ENCODE peak calls at places on chromosomes 1 and 21, in seven cellular contexts. S is OCI-LY7, Z is PC-9, Y is cardiac fibroblast, D is HL-60, G is AG09309, I is BJ. X is an unnamed sample.
A peak's percentile ranks its signal among the peaks of the same experiment; 100 is the strongest.

GRCh38 chr1:117147856-117148588 is 26.5 kb upstream of the TRIM45 start:
- DNase-seq in S (no peak), Z (peak; percentile 96), Y (peak; percentile 49), D (no peak), G (peak; percentile 62), I (peak; percentile 66), X (no peak)

GRCh38 chr1:108108119-108108518 is 92.0 kb downstream of the SLC25A24 start:
- DNase-seq in S (no peak), Z (no peak), Y (no peak), D (no peak), G (no peak), I (no peak), X (no peak)

GRCh38 chr1:118154220-118154619 is 30.8 kb downstream of the SPAG17 start:
- DNase-seq in S (no peak), Z (no peak), Y (peak; percentile 21), D (no peak), G (no peak), I (no peak), X (no peak)

GRCh38 chr1:219339466-219339865 is 165.8 kb downstream of the LYPLAL1 start:
- DNase-seq in S (no peak), Z (no peak), Y (peak; percentile 16), D (no peak), G (no peak), I (no peak), X (no peak)

GRCh38 chr1:229557913-229558414 is 543 bp downstream of the ABCB10 start:
- DNase-seq in S (peak; percentile 79), Z (no peak), Y (peak; percentile 28), D (peak; percentile 44), G (no peak), I (no peak), X (no peak)

GRCh38 chr1:27527223-27527856 is 37.4 kb upstream of the WASF2 start:
- DNase-seq in S (peak; percentile 97), Z (no peak), Y (peak; percentile 62), D (peak; percentile 41), G (no peak), I (no peak), X (no peak)

GRCh38 chr1:174217248-174217647 is 57.9 kb downstream of the RABGAP1L start:
- DNase-seq in S (no peak), Z (no peak), Y (no peak), D (no peak), G (no peak), I (no peak), X (no peak)

GRCh38 chr1:239261521-239261920 is 124.8 kb upstream of the CHRM3 start:
- DNase-seq in S (no peak), Z (no peak), Y (no peak), D (no peak), G (no peak), I (no peak), X (no peak)

GRCh38 chr1:155463865-155464264 is 98.7 kb downstream of the ASH1L start:
- DNase-seq in S (no peak), Z (no peak), Y (peak; percentile 86), D (no peak), G (peak; percentile 51), I (peak; percentile 26), X (no peak)

GRCh38 chr1:68145418-68146126 is 86.8 kb downstream of the WLS start:
- DNase-seq in S (no peak), Z (peak; percentile 67), Y (no peak), D (no peak), G (no peak), I (no peak), X (no peak)

GRCh38 chr1:115365738-115366137 is 27.7 kb upstream of the NGF start:
- DNase-seq in S (no peak), Z (peak; percentile 27), Y (peak; percentile 12), D (no peak), G (no peak), I (no peak), X (no peak)

GRCh38 chr21:29208666-29209059 is 78.2 kb downstream of the MAP3K7CL start:
- DNase-seq in S (no peak), Z (peak; percentile 55), Y (peak; percentile 87), D (no peak), G (no peak), I (peak; percentile 89), X (no peak)

GRCh38 chr1:67280696-67281095 is 27.0 kb upstream of the IL12RB2 start:
- DNase-seq in S (no peak), Z (no peak), Y (no peak), D (no peak), G (no peak), I (no peak), X (no peak)

GRCh38 chr1:2538376-2538775 is 8.3 kb upstream of the HES5 start:
- DNase-seq in S (no peak), Z (no peak), Y (no peak), D (no peak), G (no peak), I (no peak), X (no peak)

GRCh38 chr1:2537785-2538115 is 7.7 kb upstream of the HES5 start:
- DNase-seq in S (no peak), Z (no peak), Y (no peak), D (no peak), G (no peak), I (no peak), X (no peak)

GRCh38 chr1:2540816-2541492 is 10.9 kb upstream of the HES5 start:
- DNase-seq in S (no peak), Z (no peak), Y (no peak), D (no peak), G (no peak), I (no peak), X (no peak)

GRCh38 chr1:2538872-2539271 is 8.8 kb upstream of the HES5 start:
- DNase-seq in S (no peak), Z (no peak), Y (no peak), D (no peak), G (no peak), I (no peak), X (no peak)

DNA sequence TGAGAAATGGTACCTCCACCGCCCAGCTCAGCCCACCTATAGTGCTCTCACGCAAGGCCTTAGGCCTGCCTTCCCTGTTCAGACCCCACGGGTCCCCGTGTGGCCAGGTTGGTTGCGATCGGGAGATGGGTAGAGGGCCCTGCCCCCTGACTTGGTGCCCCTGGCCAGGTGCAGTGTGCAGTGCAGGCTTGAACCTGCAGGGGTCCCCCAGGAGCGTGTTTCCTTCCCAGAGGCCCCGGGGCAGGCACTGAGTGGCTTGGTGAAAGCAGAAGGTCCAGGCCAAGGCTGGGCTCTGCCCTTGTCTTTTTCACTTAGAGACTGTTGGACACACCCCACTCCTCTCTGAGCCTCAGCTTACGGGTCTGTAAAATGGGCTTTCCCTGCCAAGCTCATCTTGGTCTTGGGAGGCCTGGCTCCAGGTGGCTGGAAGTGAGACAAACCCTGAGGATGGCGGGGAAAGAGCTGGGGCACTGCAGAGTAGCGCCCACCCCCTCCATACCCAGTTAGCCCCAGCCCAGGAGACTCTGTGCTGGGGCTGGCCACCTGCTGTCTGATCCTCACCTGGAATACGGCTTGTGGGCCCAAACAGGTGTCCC is 9.3 kb upstream of the HES5 start:
- DNase-seq in S (peak; percentile 39), Z (no peak), Y (no peak), D (peak; percentile 52), G (no peak), I (no peak), X (no peak)
- TF ChIP-seq CTCF in S (peak; percentile 60), Z (peak; percentile 60), Y (peak; percentile 34), D (no peak), G (peak; percentile 33), I (peak; percentile 32), X (no peak)

DNA sequence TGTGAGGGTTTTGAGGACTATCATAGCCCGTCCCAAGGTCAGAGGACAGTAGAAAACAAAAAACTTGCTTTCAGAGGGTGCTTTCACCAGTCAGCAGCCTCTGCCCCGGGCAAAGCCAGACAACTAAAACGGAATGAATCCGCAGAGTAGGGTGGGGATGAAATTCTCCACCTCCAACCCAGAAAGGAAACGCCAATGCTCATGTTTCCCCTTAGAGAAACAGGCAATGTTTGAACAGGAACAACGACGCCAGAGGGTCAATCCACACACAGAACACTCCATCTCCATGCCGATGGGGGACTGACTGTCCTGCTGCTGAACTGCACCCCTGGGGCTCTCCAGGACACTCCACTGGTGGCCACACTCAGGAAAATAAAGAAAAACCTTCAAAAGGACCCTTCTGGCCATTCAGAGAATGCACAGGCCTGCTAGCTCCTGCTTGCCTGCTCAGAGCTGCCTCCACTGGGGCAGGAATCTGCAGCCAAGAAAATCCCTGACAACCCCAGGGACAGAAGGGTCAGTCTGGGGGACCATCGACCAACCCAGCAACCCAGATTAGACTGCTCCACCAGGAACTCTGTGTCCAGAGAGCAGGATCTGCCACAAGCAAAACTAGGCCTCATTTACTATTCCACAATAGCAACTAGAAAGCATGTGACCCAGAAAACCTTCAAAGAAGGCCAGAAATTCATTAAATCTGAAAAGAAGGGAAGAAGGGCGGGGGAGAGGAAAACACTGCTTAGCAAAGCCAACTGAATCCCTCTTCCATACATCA is 116.0 kb downstream of the TOMM20 start:
- DNase-seq in S (no peak), Z (peak; percentile 57), Y (no peak), D (no peak), G (no peak), I (no peak), X (no peak)
- TF ChIP-seq CTCF in S (no peak), Z (no peak), Y (no peak), D (no peak), G (no peak), I (no peak), X (no peak)

DNA sequence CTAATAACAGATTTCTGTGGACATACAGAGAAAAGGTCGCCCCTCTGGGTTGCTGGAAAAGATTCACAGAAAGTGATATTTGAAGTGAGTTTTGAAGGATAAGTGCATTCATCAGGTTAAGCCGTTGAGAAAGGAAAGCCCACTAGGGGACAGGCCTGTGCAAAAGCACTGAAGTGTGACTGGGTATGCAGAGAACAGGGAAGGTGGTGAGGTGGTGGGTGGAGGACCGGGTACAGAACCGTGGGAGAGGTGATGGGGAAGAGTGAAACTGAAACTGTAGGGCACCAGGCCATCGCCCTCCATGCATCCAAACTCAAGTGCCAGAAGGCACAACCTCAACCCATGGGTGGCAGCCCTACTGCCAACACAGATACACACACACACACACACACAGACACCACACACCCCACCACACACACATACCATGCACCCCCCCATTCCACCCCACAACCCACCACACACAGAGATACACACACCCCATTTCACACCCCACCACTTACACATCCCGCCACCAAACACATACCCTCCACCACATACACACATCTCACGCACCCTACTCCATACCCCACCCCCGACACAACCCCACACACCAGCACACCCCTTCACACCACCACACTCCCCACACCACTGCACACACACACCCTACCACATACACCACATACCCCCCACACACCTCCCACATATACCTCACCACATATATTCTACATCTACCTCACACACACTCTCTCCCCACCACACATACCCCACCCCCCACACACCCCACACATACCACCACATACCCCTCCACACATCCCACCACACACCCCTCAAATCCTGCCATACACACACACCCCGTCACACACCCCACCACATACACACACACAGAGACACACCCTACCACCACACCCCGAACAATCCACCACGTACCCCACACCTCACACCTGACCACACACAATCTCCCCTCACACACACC is 59.0 kb downstream of the TSEN15 start:
- DNase-seq in S (no peak), Z (no peak), Y (no peak), D (no peak), G (no peak), I (no peak), X (no peak)
- TF ChIP-seq CTCF in S (no peak), Z (no peak), Y (no peak), D (no peak), G (peak; percentile 15), I (no peak), X (no peak)

DNA sequence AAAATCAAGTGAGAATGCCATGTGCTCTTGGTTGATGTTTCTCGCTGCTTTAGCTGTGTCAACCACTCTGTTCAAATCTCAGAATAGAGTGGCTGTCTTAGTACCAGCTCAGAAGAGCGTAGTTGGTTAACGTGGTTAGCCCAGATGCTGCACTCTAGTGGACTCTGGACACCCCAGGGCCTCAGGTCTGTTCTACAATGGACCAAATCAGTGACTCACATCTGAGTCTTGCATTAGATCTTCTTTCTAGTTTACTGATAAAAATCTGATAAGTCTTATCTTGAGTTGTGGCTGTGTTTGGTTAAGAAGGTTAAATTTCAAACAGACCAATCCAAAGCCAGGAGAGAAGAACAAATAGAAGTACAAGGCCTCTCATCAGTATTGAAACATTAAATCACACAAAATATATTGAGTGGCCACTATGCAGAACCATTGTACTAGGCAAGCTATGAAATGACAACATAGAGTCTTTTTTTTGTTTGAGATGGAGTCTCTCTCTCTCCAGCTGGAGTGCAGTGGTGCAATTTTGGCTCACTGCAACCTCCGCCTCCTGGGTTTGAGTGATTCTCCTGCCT is 104.1 kb downstream of the NR5A2 start:
- DNase-seq in S (no peak), Z (peak; percentile 77), Y (no peak), D (no peak), G (no peak), I (no peak), X (no peak)
- TF ChIP-seq CTCF in S (no peak), Z (no peak), Y (no peak), D (no peak), G (no peak), I (no peak), X (no peak)